ENCODE peak calls at places on chromosomes 7 and 10, in six cellular contexts. One of them, this sample, is unnamed.

GRCh38 chr10:59907918-59908807 is 1.8 kb upstream of the CCDC6 start:
- DNase-seq in astrocyte of the cerebellum: peak; percentile 95
- DNase-seq in CD8-positive, alpha-beta T cell: peak; percentile 54
- DNase-seq in colonic mucosa: peak; percentile 86
- DNase-seq in fibroblast of mammary gland: peak; percentile 91
- DNase-seq in aorta: peak; percentile 83
- DNase-seq in this sample: peak; percentile 96

GRCh38 chr7:47320296-47320695 is 261.6 kb downstream of the TNS3 start:
- DNase-seq in astrocyte of the cerebellum: no peak
- DNase-seq in CD8-positive, alpha-beta T cell: no peak
- DNase-seq in colonic mucosa: no peak
- DNase-seq in fibroblast of mammary gland: peak; percentile 27
- DNase-seq in aorta: no peak
- DNase-seq in this sample: no peak

GRCh38 chr7:47483604-47484273 is 98.2 kb downstream of the TNS3 start:
- DNase-seq in astrocyte of the cerebellum: no peak
- DNase-seq in CD8-positive, alpha-beta T cell: no peak
- DNase-seq in colonic mucosa: no peak
- DNase-seq in fibroblast of mammary gland: peak; percentile 49
- DNase-seq in aorta: peak; percentile 48
- DNase-seq in this sample: peak; percentile 41

GRCh38 chr10:17673517-17674051 is 29.6 kb downstream of the STAM start:
- DNase-seq in astrocyte of the cerebellum: peak; percentile 90
- DNase-seq in CD8-positive, alpha-beta T cell: no peak
- DNase-seq in colonic mucosa: no peak
- DNase-seq in fibroblast of mammary gland: peak; percentile 93
- DNase-seq in aorta: no peak
- DNase-seq in this sample: peak; percentile 94

GRCh38 chr7:18866359-18867036 is 250.9 kb downstream of the TWIST1 start:
- DNase-seq in astrocyte of the cerebellum: peak; percentile 96
- DNase-seq in CD8-positive, alpha-beta T cell: no peak
- DNase-seq in colonic mucosa: peak; percentile 34
- DNase-seq in fibroblast of mammary gland: peak; percentile 100
- DNase-seq in aorta: peak; percentile 81
- DNase-seq in this sample: peak; percentile 98

GRCh38 chr7:69708857-69709256 is 110.6 kb downstream of the AUTS2 start:
- DNase-seq in astrocyte of the cerebellum: no peak
- DNase-seq in CD8-positive, alpha-beta T cell: no peak
- DNase-seq in colonic mucosa: no peak
- DNase-seq in fibroblast of mammary gland: peak; percentile 62
- DNase-seq in aorta: no peak
- DNase-seq in this sample: peak; percentile 17

GRCh38 chr10:92074126-92074887 is 150.7 kb downstream of the BTAF1 start:
- DNase-seq in astrocyte of the cerebellum: no peak
- DNase-seq in CD8-positive, alpha-beta T cell: no peak
- DNase-seq in colonic mucosa: no peak
- DNase-seq in fibroblast of mammary gland: peak; percentile 11
- DNase-seq in aorta: no peak
- DNase-seq in this sample: no peak

GRCh38 chr7:36598056-36598675 is 126.1 kb downstream of the AOAH start:
- DNase-seq in astrocyte of the cerebellum: no peak
- DNase-seq in CD8-positive, alpha-beta T cell: no peak
- DNase-seq in colonic mucosa: no peak
- DNase-seq in fibroblast of mammary gland: no peak
- DNase-seq in aorta: no peak
- DNase-seq in this sample: peak; percentile 16

GRCh38 chr10:90887555-90887954 is 15.8 kb downstream of the RPP30 start:
- DNase-seq in astrocyte of the cerebellum: no peak
- DNase-seq in CD8-positive, alpha-beta T cell: no peak
- DNase-seq in colonic mucosa: peak; percentile 65
- DNase-seq in fibroblast of mammary gland: peak; percentile 51
- DNase-seq in aorta: no peak
- DNase-seq in this sample: no peak

GRCh38 chr7:30921951-30922401 is 10.3 kb downstream of the AQP1 start:
- DNase-seq in astrocyte of the cerebellum: no peak
- DNase-seq in CD8-positive, alpha-beta T cell: no peak
- DNase-seq in colonic mucosa: peak; percentile 15
- DNase-seq in fibroblast of mammary gland: no peak
- DNase-seq in aorta: no peak
- DNase-seq in this sample: no peak

GRCh38 chr10:767794-768193 is 78.3 kb upstream of the DIP2C start:
- DNase-seq in astrocyte of the cerebellum: no peak
- DNase-seq in CD8-positive, alpha-beta T cell: no peak
- DNase-seq in colonic mucosa: no peak
- DNase-seq in fibroblast of mammary gland: no peak
- DNase-seq in aorta: no peak
- DNase-seq in this sample: no peak

GRCh38 chr10:77105756-77106155 is 531.9 kb downstream of the KCNMA1 start:
- DNase-seq in astrocyte of the cerebellum: peak; percentile 67
- DNase-seq in CD8-positive, alpha-beta T cell: no peak
- DNase-seq in colonic mucosa: no peak
- DNase-seq in fibroblast of mammary gland: peak; percentile 92
- DNase-seq in aorta: no peak
- DNase-seq in this sample: peak; percentile 20

GRCh38 chr10:22570733-22571430 is 143.5 kb downstream of the PIP4K2A start:
- DNase-seq in astrocyte of the cerebellum: no peak
- DNase-seq in CD8-positive, alpha-beta T cell: peak; percentile 27
- DNase-seq in colonic mucosa: no peak
- DNase-seq in fibroblast of mammary gland: no peak
- DNase-seq in aorta: no peak
- DNase-seq in this sample: no peak

GRCh38 chr10:122142652-122143237 is 128.4 kb upstream of the BTBD16 start:
- DNase-seq in astrocyte of the cerebellum: no peak
- DNase-seq in CD8-positive, alpha-beta T cell: peak; percentile 24
- DNase-seq in colonic mucosa: peak; percentile 53
- DNase-seq in fibroblast of mammary gland: no peak
- DNase-seq in aorta: no peak
- DNase-seq in this sample: no peak

GRCh38 chr7:116772423-116772852 is 89.9 kb upstream of the CAPZA2 start:
- DNase-seq in astrocyte of the cerebellum: peak; percentile 11
- DNase-seq in CD8-positive, alpha-beta T cell: no peak
- DNase-seq in colonic mucosa: no peak
- DNase-seq in fibroblast of mammary gland: peak; percentile 77
- DNase-seq in aorta: no peak
- DNase-seq in this sample: peak; percentile 80

GRCh38 chr7:31051598-31052503 is at the start of gene ADCYAP1R1:
- DNase-seq in astrocyte of the cerebellum: no peak
- DNase-seq in CD8-positive, alpha-beta T cell: no peak
- DNase-seq in colonic mucosa: no peak
- DNase-seq in fibroblast of mammary gland: no peak
- DNase-seq in aorta: no peak
- DNase-seq in this sample: no peak

GRCh38 chr10:114869500-114869899 is 47.9 kb downstream of the FHIP2A start:
- DNase-seq in astrocyte of the cerebellum: peak; percentile 87
- DNase-seq in CD8-positive, alpha-beta T cell: no peak
- DNase-seq in colonic mucosa: no peak
- DNase-seq in fibroblast of mammary gland: peak; percentile 82
- DNase-seq in aorta: no peak
- DNase-seq in this sample: peak; percentile 92

GRCh38 chr7:108525327-108525984 is 479 bp downstream of the PNPLA8 start:
- DNase-seq in astrocyte of the cerebellum: peak; percentile 49
- DNase-seq in CD8-positive, alpha-beta T cell: no peak
- DNase-seq in colonic mucosa: peak; percentile 84
- DNase-seq in fibroblast of mammary gland: peak; percentile 87
- DNase-seq in aorta: peak; percentile 92
- DNase-seq in this sample: peak; percentile 62

DNA sequence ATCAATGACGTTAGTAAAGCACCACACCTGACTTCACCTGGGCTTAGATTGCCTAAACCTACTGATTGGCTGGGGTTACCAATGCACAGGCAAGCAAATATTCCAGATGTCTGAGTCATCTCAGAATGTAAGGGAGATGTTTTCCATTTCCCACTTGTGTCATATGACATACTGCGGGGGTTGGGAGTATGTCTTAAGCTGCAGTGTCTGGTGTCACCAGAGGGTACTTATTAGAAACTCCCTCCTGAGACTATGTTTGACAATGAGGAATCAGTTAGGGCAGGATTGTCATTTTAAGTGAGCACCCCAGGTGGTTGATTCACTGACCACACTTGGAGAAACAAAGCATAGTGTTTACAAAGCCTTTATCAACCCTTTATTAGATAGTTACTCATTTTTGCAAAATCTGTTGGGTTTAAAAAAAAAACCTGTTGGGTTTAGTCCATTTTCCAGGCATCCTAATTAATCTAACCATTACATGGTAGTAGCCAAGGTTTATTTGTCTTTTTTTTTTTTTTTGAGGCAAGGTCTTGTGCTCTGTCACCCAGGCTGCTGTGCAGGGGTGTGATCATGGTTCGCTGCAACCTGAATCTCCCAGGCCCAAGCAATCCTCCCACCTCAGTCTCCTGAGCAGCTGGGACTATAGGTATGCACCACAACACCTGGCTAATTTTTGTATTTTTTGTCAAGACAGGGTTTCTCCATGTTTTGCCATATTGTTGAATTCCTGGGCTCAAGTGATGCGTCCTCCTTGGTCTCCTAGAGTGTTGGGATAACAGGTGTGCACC is 72.5 kb downstream of the CDK6 start:
- DNase-seq in astrocyte of the cerebellum: no peak
- DNase-seq in CD8-positive, alpha-beta T cell: no peak
- DNase-seq in colonic mucosa: peak; percentile 32
- DNase-seq in fibroblast of mammary gland: peak; percentile 74
- DNase-seq in aorta: no peak
- DNase-seq in this sample: peak; percentile 76
- H3K4me3 ChIP-seq in astrocyte of the cerebellum: no peak overlapping the region
- H3K4me3 ChIP-seq in CD8-positive, alpha-beta T cell: no peak overlapping the region
- H3K4me3 ChIP-seq in colonic mucosa: no peak overlapping the region
- H3K4me3 ChIP-seq in fibroblast of mammary gland: no peak overlapping the region
- H3K4me3 ChIP-seq in aorta: no peak overlapping the region
- H3K4me3 ChIP-seq in this sample: no peak overlapping the region

GRCh38 chr10:97356318-97356914 is 21.9 kb upstream of the FRAT2 start:
- DNase-seq in astrocyte of the cerebellum: no peak
- DNase-seq in CD8-positive, alpha-beta T cell: peak; percentile 41
- DNase-seq in colonic mucosa: no peak
- DNase-seq in fibroblast of mammary gland: peak; percentile 50
- DNase-seq in aorta: no peak
- DNase-seq in this sample: no peak
- H3K4me3 ChIP-seq in astrocyte of the cerebellum: no peak overlapping the region
- H3K4me3 ChIP-seq in CD8-positive, alpha-beta T cell: no peak overlapping the region
- H3K4me3 ChIP-seq in colonic mucosa: no peak overlapping the region
- H3K4me3 ChIP-seq in fibroblast of mammary gland: no peak overlapping the region
- H3K4me3 ChIP-seq in aorta: no peak overlapping the region
- H3K4me3 ChIP-seq in this sample: no peak overlapping the region

GRCh38 chr7:22277375-22277774 is 79.6 kb downstream of the RAPGEF5 start:
- DNase-seq in astrocyte of the cerebellum: no peak
- DNase-seq in CD8-positive, alpha-beta T cell: no peak
- DNase-seq in colonic mucosa: no peak
- DNase-seq in fibroblast of mammary gland: no peak
- DNase-seq in aorta: no peak
- DNase-seq in this sample: no peak

GRCh38 chr7:22278660-22279059 is 78.3 kb downstream of the RAPGEF5 start:
- DNase-seq in astrocyte of the cerebellum: no peak
- DNase-seq in CD8-positive, alpha-beta T cell: no peak
- DNase-seq in colonic mucosa: no peak
- DNase-seq in fibroblast of mammary gland: no peak
- DNase-seq in aorta: no peak
- DNase-seq in this sample: no peak

GRCh38 chr7:22281481-22281880 is 75.5 kb downstream of the RAPGEF5 start:
- DNase-seq in astrocyte of the cerebellum: no peak
- DNase-seq in CD8-positive, alpha-beta T cell: no peak
- DNase-seq in colonic mucosa: no peak
- DNase-seq in fibroblast of mammary gland: no peak
- DNase-seq in aorta: no peak
- DNase-seq in this sample: no peak

GRCh38 chr7:22275574-22276150 is 81.3 kb downstream of the RAPGEF5 start:
- DNase-seq in astrocyte of the cerebellum: no peak
- DNase-seq in CD8-positive, alpha-beta T cell: no peak
- DNase-seq in colonic mucosa: no peak
- DNase-seq in fibroblast of mammary gland: no peak
- DNase-seq in aorta: no peak
- DNase-seq in this sample: no peak

DNA sequence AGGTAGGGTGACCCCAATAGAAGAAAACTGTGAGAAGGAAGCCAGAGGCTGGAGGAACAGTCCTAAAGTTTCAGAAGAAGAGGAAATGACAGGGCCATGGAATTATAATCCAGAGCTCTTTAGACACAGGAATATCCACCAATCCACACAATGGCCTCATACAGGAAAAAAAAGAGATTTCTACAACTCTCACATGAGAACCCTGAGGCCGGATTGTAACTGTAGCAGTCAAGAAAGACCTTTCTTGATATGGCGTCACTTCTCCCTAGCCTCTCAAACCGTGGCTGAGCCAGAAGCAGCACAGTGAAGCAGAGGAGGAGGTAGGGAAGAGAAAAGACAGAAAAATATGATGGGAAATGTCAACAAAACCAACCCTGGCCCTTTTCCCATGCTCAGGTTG is 76.9 kb downstream of the RAPGEF5 start:
- DNase-seq in astrocyte of the cerebellum: no peak
- DNase-seq in CD8-positive, alpha-beta T cell: no peak
- DNase-seq in colonic mucosa: no peak
- DNase-seq in fibroblast of mammary gland: no peak
- DNase-seq in aorta: no peak
- DNase-seq in this sample: no peak
- H3K4me3 ChIP-seq in astrocyte of the cerebellum: no peak overlapping the region
- H3K4me3 ChIP-seq in CD8-positive, alpha-beta T cell: no peak overlapping the region
- H3K4me3 ChIP-seq in colonic mucosa: no peak overlapping the region
- H3K4me3 ChIP-seq in fibroblast of mammary gland: no peak overlapping the region
- H3K4me3 ChIP-seq in aorta: no peak overlapping the region
- H3K4me3 ChIP-seq in this sample: no peak overlapping the region

DNA sequence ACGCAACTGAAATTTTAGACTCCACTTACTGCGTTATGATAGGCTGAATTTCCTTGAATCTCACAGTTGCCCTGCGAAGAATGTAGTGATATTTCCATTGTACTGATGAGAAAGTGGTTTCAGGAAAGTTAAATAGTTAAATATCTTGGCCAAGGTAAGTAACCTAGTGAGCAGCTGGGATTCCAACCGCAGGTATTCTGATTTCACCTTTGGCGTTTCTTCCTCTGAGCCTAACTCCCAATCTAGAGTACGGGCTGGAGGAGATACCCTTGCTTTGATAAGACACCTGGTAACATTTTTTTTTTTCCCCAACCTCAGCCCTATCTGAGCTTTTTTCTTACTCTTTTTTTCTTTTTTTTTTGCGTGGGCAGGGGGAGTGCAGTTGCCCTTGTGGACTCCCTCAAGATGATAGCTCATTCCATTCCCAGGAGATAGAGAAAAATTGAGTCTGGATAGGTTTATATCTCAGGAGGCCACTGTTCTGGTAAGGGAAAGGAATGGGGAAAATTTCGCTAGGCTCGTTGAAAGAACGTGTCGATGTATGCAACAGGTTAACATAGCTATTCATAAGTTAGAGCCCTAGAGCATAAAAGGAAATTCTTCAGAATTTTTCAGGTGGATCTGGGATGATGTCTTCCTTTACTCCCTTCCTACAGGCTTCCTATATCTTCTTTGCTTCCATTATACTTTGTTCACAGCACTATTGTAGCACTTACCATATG is 3.1 kb upstream of the TAS2R38 start:
- DNase-seq in astrocyte of the cerebellum: no peak
- DNase-seq in CD8-positive, alpha-beta T cell: no peak
- DNase-seq in colonic mucosa: no peak
- DNase-seq in fibroblast of mammary gland: no peak
- DNase-seq in aorta: no peak
- DNase-seq in this sample: no peak
- H3K4me3 ChIP-seq in astrocyte of the cerebellum: peak overlapping the region; percentile 28
- H3K4me3 ChIP-seq in CD8-positive, alpha-beta T cell: peak overlapping the region; percentile 46
- H3K4me3 ChIP-seq in colonic mucosa: no peak overlapping the region
- H3K4me3 ChIP-seq in fibroblast of mammary gland: no peak overlapping the region
- H3K4me3 ChIP-seq in aorta: no peak overlapping the region
- H3K4me3 ChIP-seq in this sample: no peak overlapping the region

GRCh38 chr10:96374985-96375830 is 16.4 kb upstream of the OPALIN start:
- DNase-seq in astrocyte of the cerebellum: peak; percentile 67
- DNase-seq in CD8-positive, alpha-beta T cell: peak; percentile 69
- DNase-seq in colonic mucosa: peak; percentile 92
- DNase-seq in fibroblast of mammary gland: peak; percentile 83
- DNase-seq in aorta: peak; percentile 87
- DNase-seq in this sample: peak; percentile 88
- H3K4me3 ChIP-seq in astrocyte of the cerebellum: peak overlapping the region; percentile 45
- H3K4me3 ChIP-seq in CD8-positive, alpha-beta T cell: peak overlapping the region; percentile 71
- H3K4me3 ChIP-seq in colonic mucosa: peak overlapping the region; percentile 37
- H3K4me3 ChIP-seq in fibroblast of mammary gland: peak overlapping the region; percentile 40
- H3K4me3 ChIP-seq in aorta: no peak overlapping the region
- H3K4me3 ChIP-seq in this sample: peak overlapping the region; percentile 33

GRCh38 chr7:140084142-140084655 is 21.4 kb upstream of the PARP12 start:
- DNase-seq in astrocyte of the cerebellum: no peak
- DNase-seq in CD8-positive, alpha-beta T cell: no peak
- DNase-seq in colonic mucosa: no peak
- DNase-seq in fibroblast of mammary gland: no peak
- DNase-seq in aorta: no peak
- DNase-seq in this sample: no peak
- H3K4me3 ChIP-seq in astrocyte of the cerebellum: no peak overlapping the region
- H3K4me3 ChIP-seq in CD8-positive, alpha-beta T cell: no peak overlapping the region
- H3K4me3 ChIP-seq in colonic mucosa: no peak overlapping the region
- H3K4me3 ChIP-seq in fibroblast of mammary gland: no peak overlapping the region
- H3K4me3 ChIP-seq in aorta: no peak overlapping the region
- H3K4me3 ChIP-seq in this sample: no peak overlapping the region